ENCODE peak calls at places on chromosomes 12 and 14, in ten cellular contexts. One of them, this sample, is unnamed.

GRCh38 chr12:83827860-83828259 is 1084.7 kb downstream of the SLC6A15 start:
- DNase-seq in HepG2: no peak
- DNase-seq in Peyer's patch: no peak
- DNase-seq in ovary: no peak
- DNase-seq in stomach: no peak
- DNase-seq in A549: peak
- DNase-seq in transverse colon: no peak
- DNase-seq in thyroid gland: no peak
- DNase-seq in esophagus muscularis mucosa: no peak
- DNase-seq in esophagus squamous epithelium: no peak
- DNase-seq in this sample: no peak

GRCh38 chr12:127531561-127531960 is 735.4 kb upstream of the TMEM132C start:
- DNase-seq in ovary: no peak
- DNase-seq in A549: no peak
- DNase-seq in stomach: no peak
- DNase-seq in thyroid gland: no peak
- DNase-seq in HepG2: no peak
- DNase-seq in esophagus muscularis mucosa: no peak
- DNase-seq in esophagus squamous epithelium: no peak
- DNase-seq in Peyer's patch: no peak
- DNase-seq in transverse colon: no peak
- DNase-seq in this sample: no peak

GRCh38 chr12:93198086-93198485 is 179.6 kb upstream of the NUDT4 start:
- DNase-seq in Peyer's patch: no peak
- DNase-seq in HepG2: peak
- DNase-seq in esophagus squamous epithelium: no peak
- DNase-seq in thyroid gland: no peak
- DNase-seq in stomach: no peak
- DNase-seq in ovary: no peak
- DNase-seq in transverse colon: no peak
- DNase-seq in esophagus muscularis mucosa: no peak
- DNase-seq in A549: peak
- DNase-seq in this sample: no peak

GRCh38 chr12:90043264-90043663 is 334.6 kb upstream of the ATP2B1 start:
- DNase-seq in Peyer's patch: no peak
- DNase-seq in HepG2: no peak
- DNase-seq in thyroid gland: no peak
- DNase-seq in A549: no peak
- DNase-seq in stomach: no peak
- DNase-seq in ovary: no peak
- DNase-seq in transverse colon: no peak
- DNase-seq in esophagus squamous epithelium: no peak
- DNase-seq in esophagus muscularis mucosa: no peak
- DNase-seq in this sample: no peak

GRCh38 chr12:115491851-115492250 is 785.6 kb downstream of the MED13L start:
- DNase-seq in A549: no peak
- DNase-seq in thyroid gland: no peak
- DNase-seq in stomach: peak
- DNase-seq in Peyer's patch: no peak
- DNase-seq in ovary: no peak
- DNase-seq in esophagus muscularis mucosa: no peak
- DNase-seq in esophagus squamous epithelium: no peak
- DNase-seq in transverse colon: no peak
- DNase-seq in HepG2: no peak
- DNase-seq in this sample: no peak

GRCh38 chr12:121767525-121768016 is 25.9 kb downstream of the RHOF start:
- DNase-seq in esophagus squamous epithelium: no peak
- DNase-seq in thyroid gland: peak
- DNase-seq in ovary: no peak
- DNase-seq in HepG2: no peak
- DNase-seq in A549: no peak
- DNase-seq in Peyer's patch: no peak
- DNase-seq in transverse colon: no peak
- DNase-seq in stomach: no peak
- DNase-seq in esophagus muscularis mucosa: no peak
- DNase-seq in this sample: no peak

GRCh38 chr12:131003676-131004075 is 50.0 kb downstream of the ADGRD1 start:
- DNase-seq in esophagus muscularis mucosa: no peak
- DNase-seq in HepG2: no peak
- DNase-seq in esophagus squamous epithelium: no peak
- DNase-seq in A549: no peak
- DNase-seq in transverse colon: no peak
- DNase-seq in Peyer's patch: no peak
- DNase-seq in ovary: no peak
- DNase-seq in stomach: no peak
- DNase-seq in thyroid gland: peak
- DNase-seq in this sample: no peak

GRCh38 chr14:102793531-102794328 is 16.5 kb downstream of the TRAF3 start:
- DNase-seq in esophagus squamous epithelium: no peak
- DNase-seq in Peyer's patch: no peak
- DNase-seq in HepG2: no peak
- DNase-seq in stomach: no peak
- DNase-seq in esophagus muscularis mucosa: no peak
- DNase-seq in ovary: no peak
- DNase-seq in transverse colon: no peak
- DNase-seq in A549: no peak
- DNase-seq in thyroid gland: no peak
- DNase-seq in this sample: no peak

GRCh38 chr12:78034025-78034424 is 203.3 kb downstream of the NAV3 start:
- DNase-seq in Peyer's patch: no peak
- DNase-seq in HepG2: no peak
- DNase-seq in transverse colon: no peak
- DNase-seq in ovary: no peak
- DNase-seq in stomach: no peak
- DNase-seq in thyroid gland: no peak
- DNase-seq in esophagus muscularis mucosa: no peak
- DNase-seq in esophagus squamous epithelium: no peak
- DNase-seq in A549: no peak
- DNase-seq in this sample: no peak

GRCh38 chr12:100345020-100345767 is 11.7 kb upstream of the SLC17A8 start:
- DNase-seq in esophagus squamous epithelium: no peak
- DNase-seq in thyroid gland: no peak
- DNase-seq in Peyer's patch: no peak
- DNase-seq in esophagus muscularis mucosa: no peak
- DNase-seq in transverse colon: no peak
- DNase-seq in stomach: no peak
- DNase-seq in ovary: no peak
- DNase-seq in HepG2: no peak
- DNase-seq in A549: no peak
- DNase-seq in this sample: no peak

GRCh38 chr12:100346660-100347059 is 10.2 kb upstream of the SLC17A8 start:
- DNase-seq in ovary: no peak
- DNase-seq in A549: no peak
- DNase-seq in transverse colon: no peak
- DNase-seq in esophagus squamous epithelium: no peak
- DNase-seq in stomach: no peak
- DNase-seq in thyroid gland: no peak
- DNase-seq in esophagus muscularis mucosa: no peak
- DNase-seq in HepG2: peak
- DNase-seq in Peyer's patch: no peak
- DNase-seq in this sample: no peak

GRCh38 chr12:100348657-100349454 is 8.0 kb upstream of the SLC17A8 start:
- DNase-seq in esophagus squamous epithelium: no peak
- DNase-seq in A549: peak
- DNase-seq in ovary: no peak
- DNase-seq in Peyer's patch: no peak
- DNase-seq in stomach: no peak
- DNase-seq in esophagus muscularis mucosa: no peak
- DNase-seq in thyroid gland: no peak
- DNase-seq in HepG2: peak
- DNase-seq in transverse colon: no peak
- DNase-seq in this sample: no peak
- TF ChIP-seq CTCF in esophagus squamous epithelium: peak
- TF ChIP-seq CTCF in A549: peak
- TF ChIP-seq CTCF in ovary: peak
- TF ChIP-seq CTCF in Peyer's patch: peak
- TF ChIP-seq CTCF in stomach: no peak
- TF ChIP-seq CTCF in esophagus muscularis mucosa: peak
- TF ChIP-seq CTCF in thyroid gland: no peak
- TF ChIP-seq CTCF in HepG2: peak
- TF ChIP-seq CTCF in transverse colon: no peak
- TF ChIP-seq CTCF in this sample: no peak

GRCh38 chr14:101120636-101121398 is 217.3 kb upstream of the RTL1 start:
- DNase-seq in HepG2: no peak
- DNase-seq in stomach: peak
- DNase-seq in transverse colon: peak
- DNase-seq in ovary: no peak
- DNase-seq in A549: no peak
- DNase-seq in thyroid gland: no peak
- DNase-seq in esophagus squamous epithelium: no peak
- DNase-seq in esophagus muscularis mucosa: peak
- DNase-seq in Peyer's patch: peak
- DNase-seq in this sample: peak
- TF ChIP-seq POLR2A in HepG2: no peak
- TF ChIP-seq POLR2A in stomach: no peak
- TF ChIP-seq POLR2A in transverse colon: peak
- TF ChIP-seq POLR2A in ovary: no peak
- TF ChIP-seq POLR2A in A549: no peak
- TF ChIP-seq POLR2A in thyroid gland: no peak
- TF ChIP-seq POLR2A in esophagus squamous epithelium: no peak
- TF ChIP-seq POLR2A in esophagus muscularis mucosa: no peak
- TF ChIP-seq POLR2A in Peyer's patch: no peak
- TF ChIP-seq POLR2A in this sample: no peak

GRCh38 chr12:7917392-7918267 is 18.4 kb downstream of the SLC2A3 start:
- DNase-seq in HepG2: no peak
- DNase-seq in ovary: no peak
- DNase-seq in transverse colon: no peak
- DNase-seq in thyroid gland: no peak
- DNase-seq in stomach: no peak
- DNase-seq in Peyer's patch: no peak
- DNase-seq in esophagus squamous epithelium: no peak
- DNase-seq in A549: no peak
- DNase-seq in esophagus muscularis mucosa: no peak
- DNase-seq in this sample: peak

GRCh38 chr12:7929069-7929792 is 6.8 kb downstream of the SLC2A3 start:
- DNase-seq in stomach: no peak
- DNase-seq in HepG2: no peak
- DNase-seq in transverse colon: no peak
- DNase-seq in ovary: no peak
- DNase-seq in Peyer's patch: no peak
- DNase-seq in esophagus squamous epithelium: no peak
- DNase-seq in thyroid gland: no peak
- DNase-seq in A549: no peak
- DNase-seq in esophagus muscularis mucosa: no peak
- DNase-seq in this sample: no peak

GRCh38 chr12:7927470-7927869 is 8.5 kb downstream of the SLC2A3 start:
- DNase-seq in transverse colon: no peak
- DNase-seq in Peyer's patch: no peak
- DNase-seq in ovary: no peak
- DNase-seq in A549: no peak
- DNase-seq in esophagus muscularis mucosa: no peak
- DNase-seq in thyroid gland: no peak
- DNase-seq in stomach: no peak
- DNase-seq in HepG2: no peak
- DNase-seq in esophagus squamous epithelium: no peak
- DNase-seq in this sample: no peak

GRCh38 chr12:7923241-7924236 is 12.4 kb downstream of the SLC2A3 start:
- DNase-seq in esophagus squamous epithelium: no peak
- DNase-seq in thyroid gland: no peak
- DNase-seq in Peyer's patch: no peak
- DNase-seq in ovary: no peak
- DNase-seq in stomach: no peak
- DNase-seq in A549: no peak
- DNase-seq in transverse colon: no peak
- DNase-seq in HepG2: no peak
- DNase-seq in esophagus muscularis mucosa: no peak
- DNase-seq in this sample: no peak
- H3K4me3 ChIP-seq in esophagus squamous epithelium: no peak
- H3K4me3 ChIP-seq in thyroid gland: no peak
- H3K4me3 ChIP-seq in Peyer's patch: no peak
- H3K4me3 ChIP-seq in ovary: no peak
- H3K4me3 ChIP-seq in stomach: no peak
- H3K4me3 ChIP-seq in A549: no peak
- H3K4me3 ChIP-seq in transverse colon: no peak
- H3K4me3 ChIP-seq in HepG2: no peak
- H3K4me3 ChIP-seq in esophagus muscularis mucosa: no peak
- H3K4me3 ChIP-seq in this sample: no peak

GRCh38 chr14:50360093-50360492 is 36.6 kb downstream of the CDKL1 start:
- DNase-seq in esophagus squamous epithelium: no peak
- DNase-seq in transverse colon: no peak
- DNase-seq in A549: no peak
- DNase-seq in stomach: no peak
- DNase-seq in thyroid gland: no peak
- DNase-seq in HepG2: no peak
- DNase-seq in Peyer's patch: no peak
- DNase-seq in ovary: no peak
- DNase-seq in esophagus muscularis mucosa: no peak
- DNase-seq in this sample: no peak

GRCh38 chr14:50359631-50360030 is 37.0 kb downstream of the CDKL1 start:
- DNase-seq in esophagus squamous epithelium: no peak
- DNase-seq in esophagus muscularis mucosa: no peak
- DNase-seq in ovary: no peak
- DNase-seq in thyroid gland: no peak
- DNase-seq in transverse colon: no peak
- DNase-seq in A549: no peak
- DNase-seq in HepG2: no peak
- DNase-seq in stomach: no peak
- DNase-seq in Peyer's patch: no peak
- DNase-seq in this sample: no peak

GRCh38 chr14:50363734-50364113 is 33.0 kb downstream of the CDKL1 start:
- DNase-seq in esophagus squamous epithelium: no peak
- DNase-seq in thyroid gland: no peak
- DNase-seq in A549: no peak
- DNase-seq in Peyer's patch: no peak
- DNase-seq in ovary: no peak
- DNase-seq in HepG2: no peak
- DNase-seq in esophagus muscularis mucosa: no peak
- DNase-seq in transverse colon: peak
- DNase-seq in stomach: no peak
- DNase-seq in this sample: peak

GRCh38 chr14:50362791-50363733 is 33.6 kb downstream of the CDKL1 start:
- DNase-seq in esophagus muscularis mucosa: no peak
- DNase-seq in esophagus squamous epithelium: no peak
- DNase-seq in ovary: no peak
- DNase-seq in A549: no peak
- DNase-seq in HepG2: no peak
- DNase-seq in Peyer's patch: no peak
- DNase-seq in transverse colon: no peak
- DNase-seq in stomach: no peak
- DNase-seq in thyroid gland: no peak
- DNase-seq in this sample: no peak

GRCh38 chr14:50360851-50361250 is 35.8 kb downstream of the CDKL1 start:
- DNase-seq in ovary: no peak
- DNase-seq in HepG2: no peak
- DNase-seq in A549: no peak
- DNase-seq in stomach: no peak
- DNase-seq in thyroid gland: no peak
- DNase-seq in esophagus squamous epithelium: no peak
- DNase-seq in esophagus muscularis mucosa: no peak
- DNase-seq in Peyer's patch: no peak
- DNase-seq in transverse colon: no peak
- DNase-seq in this sample: no peak
- TF ChIP-seq CTCF in ovary: no peak
- TF ChIP-seq CTCF in HepG2: no peak
- TF ChIP-seq CTCF in A549: no peak
- TF ChIP-seq CTCF in stomach: no peak
- TF ChIP-seq CTCF in thyroid gland: no peak
- TF ChIP-seq CTCF in esophagus squamous epithelium: no peak
- TF ChIP-seq CTCF in esophagus muscularis mucosa: no peak
- TF ChIP-seq CTCF in Peyer's patch: no peak
- TF ChIP-seq CTCF in transverse colon: no peak
- TF ChIP-seq CTCF in this sample: no peak

GRCh38 chr14:23183479-23183878 is at the start of gene SLC7A8:
- DNase-seq in A549: no peak
- DNase-seq in ovary: peak
- DNase-seq in transverse colon: peak
- DNase-seq in Peyer's patch: peak
- DNase-seq in HepG2: no peak
- DNase-seq in esophagus muscularis mucosa: no peak
- DNase-seq in stomach: peak
- DNase-seq in thyroid gland: peak
- DNase-seq in esophagus squamous epithelium: no peak
- DNase-seq in this sample: peak
- TF ChIP-seq POLR2A in A549: no peak
- TF ChIP-seq POLR2A in ovary: peak
- TF ChIP-seq POLR2A in transverse colon: peak
- TF ChIP-seq POLR2A in Peyer's patch: peak
- TF ChIP-seq POLR2A in HepG2: no peak
- TF ChIP-seq POLR2A in esophagus muscularis mucosa: peak
- TF ChIP-seq POLR2A in stomach: peak
- TF ChIP-seq POLR2A in thyroid gland: no peak
- TF ChIP-seq POLR2A in esophagus squamous epithelium: no peak
- TF ChIP-seq POLR2A in this sample: no peak

This sample was measured in lower leg skin.